ENCODE peak calls at places on chromosomes 6 and 20, in four cellular contexts. G, H, I and X are unnamed samples.

GRCh38 chr6:125597411-125598253 is 151.8 kb upstream of the HEY2 start:
- DNase-seq in G (peak), H (no peak), I (no peak), X (no peak)

GRCh38 chr20:51914758-51915157 is 112.4 kb upstream of the SALL4 start:
- DNase-seq in I (no peak), G (no peak), H (no peak), X (no peak)

GRCh38 chr6:157656437-157657005 is 166.5 kb upstream of the SNX9 start:
- DNase-seq in I (no peak), H (no peak), G (peak), X (peak)

GRCh38 chr6:56314683-56315523 is 67.5 kb upstream of the COL21A1 start:
- DNase-seq in G (peak), I (no peak), H (peak), X (peak)

GRCh38 chr20:15703171-15703911 is 869.9 kb downstream of the KIF16B start:
- DNase-seq in I (no peak), G (peak), H (no peak), X (no peak)

GRCh38 chr6:37566209-37566859 is 66.6 kb upstream of the CCDC167 start:
- DNase-seq in G (no peak), H (peak), I (no peak), X (peak)

GRCh38 chr20:11186301-11187008 is 512.7 kb upstream of the JAG1 start:
- DNase-seq in G (peak), H (no peak), I (no peak), X (no peak)

GRCh38 chr20:9059931-9060330 is 9.0 kb upstream of the PLCB4 start:
- DNase-seq in I (no peak), H (no peak), G (peak), X (no peak)

GRCh38 chr6:134805163-134805562 is 144.7 kb downstream of the ALDH8A1 start:
- DNase-seq in G (no peak), I (no peak), H (no peak), X (no peak)

GRCh38 chr6:2765896-2766766 is 938 bp downstream of the WRNIP1 start:
- DNase-seq in H (no peak), I (no peak), G (peak), X (no peak)

GRCh38 chr20:944774-945410 is 28.8 kb upstream of the ANGPT4 start:
- DNase-seq in H (no peak), I (no peak), G (no peak), X (no peak)

GRCh38 chr20:22449115-22449973 is 135.0 kb downstream of the FOXA2 start:
- DNase-seq in G (no peak), H (peak), I (no peak), X (no peak)

GRCh38 chr20:45545754-45546453 is 1.3 kb downstream of the EPPIN start:
- DNase-seq in G (peak), H (peak), I (no peak), X (no peak)

GRCh38 chr20:888057-888456 is 28.1 kb downstream of the ANGPT4 start:
- DNase-seq in H (no peak), G (no peak), I (no peak), X (no peak)

GRCh38 chr6:132797975-132798819 is at the start of gene SLC18B1:
- DNase-seq in I (peak), G (peak), H (peak), X (no peak)

GRCh38 chr6:157762636-157763035 is 60.4 kb upstream of the SNX9 start:
- DNase-seq in G (no peak), H (no peak), I (no peak), X (no peak)

GRCh38 chr20:5402903-5403531 is 86.3 kb upstream of the PROKR2 start:
- DNase-seq in I (no peak), H (no peak), G (peak), X (no peak)

GRCh38 chr6:159691963-159692287 is 1.1 kb downstream of the SOD2 start:
- DNase-seq in G (peak), I (no peak), H (no peak), X (no peak)

GRCh38 chr6:140744648-140745320 is 1370.3 kb upstream of the CITED2 start:
- DNase-seq in H (no peak), G (peak), I (no peak), X (no peak)

GRCh38 chr6:33000053-33000452 is 9.3 kb downstream of the HLA-DOA start:
- DNase-seq in I (no peak), H (no peak), G (peak), X (no peak)

GRCh38 chr6:117976030-117976651 is 69.1 kb downstream of the SLC35F1 start:
- DNase-seq in I (no peak), H (peak), G (peak), X (no peak)

GRCh38 chr6:11213305-11214106 is 19.0 kb downstream of the NEDD9 start:
- DNase-seq in H (no peak), G (no peak), I (no peak), X (no peak)

GRCh38 chr6:170152989-170153388 is 137.9 kb downstream of the DLL1 start:
- DNase-seq in I (no peak), G (peak), H (no peak), X (no peak)

GRCh38 chr6:154370545-154370944 is 13.9 kb upstream of the IPCEF1 start:
- DNase-seq in G (peak), H (peak), I (no peak), X (no peak)

GRCh38 chr6:142523485-142523884 is 221.7 kb downstream of the ADGRG6 start:
- DNase-seq in I (no peak), H (no peak), G (no peak), X (no peak)

GRCh38 chr6:54646069-54646468 is 200.5 kb upstream of the FAM83B start:
- DNase-seq in I (no peak), G (no peak), H (no peak), X (no peak)

GRCh38 chr6:52174118-52174517 is 12.1 kb upstream of the IL17A start:
- DNase-seq in H (no peak), G (no peak), I (no peak), X (no peak)

GRCh38 chr20:52497731-52498130 is 306.2 kb upstream of the ZFP64 start:
- DNase-seq in I (no peak), G (peak), H (no peak), X (no peak)

GRCh38 chr6:170049641-170050491 is 241.0 kb downstream of the DLL1 start:
- DNase-seq in I (peak), H (peak), G (peak), X (no peak)

GRCh38 chr20:19396466-19397081 is 184.1 kb downstream of the SLC24A3 start:
- DNase-seq in G (no peak), H (no peak), I (no peak), X (no peak)

GRCh38 chr6:125793280-125793679 is 2.5 kb downstream of the NCOA7 start:
- DNase-seq in I (no peak), H (no peak), G (no peak), X (no peak)

GRCh38 chr6:37244430-37245310 is 12.9 kb upstream of the TBC1D22B start:
- DNase-seq in G (peak), I (peak), H (peak), X (no peak)

GRCh38 chr6:28537065-28537464 is 11.4 kb downstream of the GPX5 start:
- DNase-seq in G (peak), I (no peak), H (no peak), X (no peak)